ENCODE peak calls at places on chromosomes 3 and 15, in seven cellular contexts. T is GF-D8, B is GM12864, A is ureter, W is WTC11, S is MV-4-11, L is putamen. Y is an unnamed sample.

GRCh38 chr3:81816473-81817260 is 55.2 kb upstream of the GBE1 start:
- DNase-seq in T (no peak), B (peak), A (no peak), W (no peak), S (no peak), L (no peak), Y (no peak)

GRCh38 chr3:138440596-138440995 is 6.2 kb downstream of the ESYT3 start:
- DNase-seq in T (no peak), B (no peak), A (no peak), W (no peak), S (peak), L (no peak), Y (no peak)

GRCh38 chr3:2218826-2219225 is 120.2 kb downstream of the CNTN4 start:
- DNase-seq in T (no peak), B (no peak), A (no peak), W (no peak), S (no peak), L (peak), Y (no peak)

GRCh38 chr3:38585791-38586420 is 63.6 kb downstream of the SCN5A start:
- DNase-seq in T (no peak), B (no peak), A (peak), W (no peak), S (no peak), L (no peak), Y (no peak)

GRCh38 chr15:67101981-67102929 is 36.9 kb downstream of the SMAD3 start:
- DNase-seq in T (no peak), B (peak), A (no peak), W (no peak), S (peak), L (no peak), Y (no peak)

GRCh38 chr3:34683851-34684250 is 885.4 kb downstream of the PDCD6IP start:
- DNase-seq in T (no peak), B (no peak), A (peak), W (peak), S (peak), L (peak), Y (peak)

GRCh38 chr3:142976621-142977398 is 13.3 kb upstream of the PAQR9 start:
- DNase-seq in T (no peak), B (no peak), A (peak), W (no peak), S (peak), L (no peak), Y (no peak)

GRCh38 chr15:87736401-87736800 is 520.1 kb downstream of the NTRK3 start:
- DNase-seq in T (no peak), B (no peak), A (no peak), W (no peak), S (no peak), L (no peak), Y (no peak)

GRCh38 chr3:152583913-152584312 is 251.0 kb upstream of the P2RY1 start:
- DNase-seq in T (no peak), B (no peak), A (no peak), W (no peak), S (no peak), L (no peak), Y (no peak)

GRCh38 chr15:65912235-65912634 is 42.9 kb downstream of the RAB11A start:
- DNase-seq in T (no peak), B (no peak), A (no peak), W (no peak), S (no peak), L (no peak), Y (no peak)

GRCh38 chr15:38370079-38370478 is 83.8 kb upstream of the FAM98B start:
- DNase-seq in T (no peak), B (no peak), A (no peak), W (no peak), S (no peak), L (no peak), Y (no peak)

GRCh38 chr15:89018235-89018634 is 70.0 kb upstream of the ABHD2 start:
- DNase-seq in T (no peak), B (no peak), A (peak), W (no peak), S (no peak), L (peak), Y (no peak)

GRCh38 chr3:122577409-122578028 is at the start of gene PARP15:
- DNase-seq in T (no peak), B (no peak), A (no peak), W (peak), S (peak), L (no peak), Y (no peak)

GRCh38 chr3:74592359-74592758 is 22.1 kb downstream of the CNTN3 start:
- DNase-seq in T (peak), B (no peak), A (no peak), W (no peak), S (peak), L (no peak), Y (no peak)

GRCh38 chr15:47300035-47300434 is 417.3 kb upstream of the SEMA6D start:
- DNase-seq in T (no peak), B (no peak), A (no peak), W (no peak), S (no peak), L (no peak), Y (no peak)

GRCh38 chr3:193783166-193783896 is 190.3 kb downstream of the OPA1 start:
- DNase-seq in T (no peak), B (no peak), A (no peak), W (no peak), S (no peak), L (no peak), Y (no peak)

GRCh38 chr15:33975023-33975565 is 6.8 kb downstream of the CHRM5 start:
- DNase-seq in T (no peak), B (no peak), A (no peak), W (no peak), S (no peak), L (no peak), Y (no peak)

GRCh38 chr15:75809986-75810750 is 33.1 kb upstream of the UBE2Q2 start:
- DNase-seq in T (no peak), B (no peak), A (no peak), W (peak), S (peak), L (no peak), Y (no peak)

GRCh38 chr15:67126551-67127333 is 61.3 kb downstream of the SMAD3 start:
- DNase-seq in T (no peak), B (no peak), A (no peak), W (no peak), S (no peak), L (no peak), Y (no peak)

GRCh38 chr15:90890839-90891238 is 6.5 kb downstream of the FES start:
- DNase-seq in T (no peak), B (no peak), A (no peak), W (no peak), S (no peak), L (no peak), Y (no peak)

GRCh38 chr3:188165596-188165995 is 11.6 kb downstream of the LPP start:
- DNase-seq in T (no peak), B (no peak), A (no peak), W (no peak), S (no peak), L (no peak), Y (no peak)

GRCh38 chr3:183800221-183800863 is 25.0 kb downstream of the MAP6D1 start:
- DNase-seq in T (no peak), B (no peak), A (no peak), W (no peak), S (no peak), L (peak), Y (no peak)